ENCODE peak calls at places on chromosomes 2 and 18, in six cellular contexts. V is H9, A is mesenchymal stem cell, I is neuronal stem cell, L is H1, W is trophoblast cell. C is an unnamed sample.

GRCh38 chr2:38377501-38378258 is 607 bp upstream of the ATL2 start:
- DNase-seq in V (no peak), W (peak), I (no peak), A (peak), L (no peak), C (peak)

GRCh38 chr2:196234672-196235071 is 63.3 kb upstream of the STK17B start:
- DNase-seq in V (no peak), I (no peak), A (peak), L (no peak), W (peak), C (peak)

GRCh38 chr18:57859314-57859713 is 56.2 kb upstream of the ATP8B1 start:
- DNase-seq in W (no peak), A (peak), V (peak), L (no peak), I (no peak), C (no peak)

GRCh38 chr2:19158899-19159298 is 199.5 kb downstream of the OSR1 start:
- DNase-seq in V (no peak), I (no peak), L (no peak), A (no peak), W (no peak), C (peak)

GRCh38 chr18:50454379-50455005 is 79.6 kb downstream of the SKA1 start:
- DNase-seq in V (peak), W (no peak), A (no peak), L (peak), I (no peak), C (no peak)

GRCh38 chr2:73103018-73103542 is 9.7 kb downstream of the RAB11FIP5 start:
- DNase-seq in A (no peak), W (no peak), V (no peak), L (no peak), I (no peak), C (no peak)

GRCh38 chr2:217573565-217573964 is 429.2 kb downstream of the TNS1 start:
- DNase-seq in W (no peak), V (no peak), L (no peak), I (no peak), A (peak), C (peak)

GRCh38 chr2:86747708-86748627 is 27.9 kb downstream of the RMND5A start:
- DNase-seq in L (no peak), V (no peak), W (no peak), I (no peak), A (peak), C (peak)

GRCh38 chr2:143428700-143429099 is 299.5 kb downstream of the ARHGAP15 start:
- DNase-seq in I (no peak), A (no peak), W (no peak), L (no peak), V (no peak), C (no peak)

GRCh38 chr2:217695033-217695520 is 307.7 kb downstream of the TNS1 start:
- DNase-seq in L (no peak), W (peak), V (no peak), A (peak), I (no peak), C (peak)

GRCh38 chr18:32366586-32367538 is 103.8 kb downstream of the GAREM1 start:
- DNase-seq in I (no peak), A (no peak), W (peak), V (no peak), L (no peak), C (no peak)

GRCh38 chr2:216619411-216620393 is 13.5 kb upstream of the IGFBP2 start:
- DNase-seq in L (peak), V (peak), W (no peak), A (peak), I (no peak), C (peak)

GRCh38 chr2:38192976-38193375 is 117.0 kb upstream of the CYP1B1 start:
- DNase-seq in V (peak), L (no peak), W (no peak), A (no peak), I (no peak), C (no peak)

GRCh38 chr2:211900518-211900917 is 638.1 kb downstream of the ERBB4 start:
- DNase-seq in A (peak), W (no peak), V (no peak), I (no peak), L (no peak), C (no peak)

GRCh38 chr2:86079981-86080911 is 25.4 kb downstream of the POLR1A start:
- DNase-seq in I (peak), W (peak), A (peak), V (peak), L (peak), C (peak)

GRCh38 chr2:100178085-100178788 is 35.8 kb upstream of the AFF3 start:
- DNase-seq in A (peak), L (peak), W (peak), V (peak), I (peak), C (peak)

GRCh38 chr2:118539290-118539689 is 308.2 kb downstream of the EN1 start:
- DNase-seq in L (peak), W (no peak), V (peak), A (no peak), I (no peak), C (peak)
- H3K14ac ChIP-seq in L (no peak), W (no peak), V (no peak), A (no peak), I (no peak), C (no peak)

GRCh38 chr2:34112161-34112560 is 513.1 kb upstream of the FAM98A start:
- DNase-seq in A (no peak), W (no peak), L (no peak), I (no peak), V (no peak), C (no peak)

GRCh38 chr2:34104601-34105000 is 505.5 kb upstream of the FAM98A start:
- DNase-seq in I (no peak), V (no peak), L (no peak), A (peak), W (no peak), C (peak)

GRCh38 chr2:34110392-34110791 is 511.3 kb upstream of the FAM98A start:
- DNase-seq in L (no peak), V (no peak), A (no peak), W (no peak), I (no peak), C (no peak)

GRCh38 chr2:34105015-34105767 is 506.1 kb upstream of the FAM98A start:
- DNase-seq in A (peak), L (no peak), I (no peak), W (no peak), V (no peak), C (peak)

DNA sequence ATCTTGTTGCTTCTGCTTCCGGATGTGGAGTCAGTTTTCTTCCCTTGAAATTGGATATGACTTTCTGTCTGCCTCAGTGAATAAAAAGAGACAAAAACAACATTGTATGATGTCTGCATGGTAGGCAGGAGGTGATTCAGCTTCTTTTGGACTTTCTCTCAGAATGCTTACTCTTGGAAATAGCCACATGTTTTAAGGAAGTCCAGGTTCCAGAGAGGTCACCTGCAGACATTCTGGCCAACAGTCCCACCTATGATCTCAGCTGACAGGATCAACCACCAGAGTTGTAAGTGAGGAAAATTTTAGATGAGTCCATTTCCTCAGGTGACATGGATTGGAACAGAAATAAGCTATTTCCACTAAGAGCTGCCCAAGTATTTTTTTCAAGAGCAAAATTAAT is 508.7 kb upstream of the FAM98A start:
- DNase-seq in V (no peak), W (no peak), L (no peak), A (no peak), I (no peak), C (no peak)
- H3K14ac ChIP-seq in V (no peak), W (no peak), L (no peak), A (no peak), I (no peak), C (no peak)

GRCh38 chr2:150046211-150046610 is 441.3 kb downstream of the RND3 start:
- DNase-seq in V (no peak), W (no peak), I (no peak), L (no peak), A (peak), C (peak)
- H3K14ac ChIP-seq in V (no peak), W (no peak), I (no peak), L (no peak), A (no peak), C (peak)

GRCh38 chr2:134465228-134465627 is 211.4 kb downstream of the MGAT5 start:
- DNase-seq in V (no peak), W (no peak), A (no peak), L (peak), I (no peak), C (no peak)
- H3K14ac ChIP-seq in V (no peak), W (no peak), A (no peak), L (no peak), I (no peak), C (no peak)

GRCh38 chr2:74984017-74984416 is 25.6 kb downstream of the POLE4 start:
- DNase-seq in V (no peak), L (no peak), W (peak), A (no peak), I (no peak), C (no peak)

GRCh38 chr2:74984947-74985637 is 26.6 kb downstream of the POLE4 start:
- DNase-seq in A (no peak), W (peak), L (no peak), V (peak), I (no peak), C (no peak)

GRCh38 chr2:74982581-74982980 is 24.1 kb downstream of the POLE4 start:
- DNase-seq in W (no peak), L (no peak), V (no peak), A (no peak), I (no peak), C (no peak)

GRCh38 chr2:74983606-74984005 is 25.2 kb downstream of the POLE4 start:
- DNase-seq in W (peak), L (no peak), A (no peak), V (no peak), I (no peak), C (no peak)

DNA sequence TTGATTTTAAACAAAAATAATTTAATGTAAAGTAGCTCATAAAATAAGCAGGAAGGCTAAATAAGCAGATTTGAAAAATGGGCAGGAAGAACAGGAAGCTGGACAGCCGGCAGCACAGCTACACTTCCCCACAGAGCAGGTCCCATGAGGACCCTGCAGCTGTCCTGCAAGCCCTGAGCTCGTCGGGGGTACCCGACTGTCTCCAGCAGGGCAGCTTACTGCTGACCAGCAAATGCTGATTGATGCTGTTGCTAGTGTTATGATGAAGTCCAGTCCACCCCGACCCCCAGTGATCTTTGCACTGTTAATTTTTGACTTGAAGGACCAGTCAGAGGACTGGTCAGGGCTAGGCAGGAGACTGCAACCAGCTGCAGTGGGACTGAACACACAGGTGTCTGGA is 27.5 kb downstream of the POLE4 start:
- DNase-seq in L (no peak), W (no peak), A (no peak), V (no peak), I (no peak), C (no peak)
- H3K14ac ChIP-seq in L (no peak), W (no peak), A (no peak), V (peak), I (no peak), C (no peak)

DNA sequence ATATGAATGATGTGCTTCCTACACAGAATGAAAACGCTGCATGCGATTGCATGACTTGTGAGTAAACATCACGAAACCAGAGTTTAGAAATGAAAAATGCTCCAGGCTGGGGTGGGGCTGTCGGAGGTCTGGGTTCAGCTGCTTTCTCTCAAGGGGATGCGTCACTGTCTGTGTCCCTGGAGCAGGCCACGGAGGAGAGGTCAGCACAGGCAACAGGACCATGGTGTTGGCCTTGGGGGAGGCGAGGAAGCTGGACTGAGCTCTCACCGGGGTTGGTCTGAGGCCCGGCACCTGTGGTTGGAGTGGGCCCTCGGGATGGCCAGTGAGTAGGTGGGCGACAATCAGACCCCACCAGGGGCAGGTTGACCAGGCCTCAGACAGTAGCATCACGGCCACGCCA is 89.0 kb upstream of the TMEM18 start:
- DNase-seq in L (no peak), V (no peak), A (no peak), I (no peak), W (no peak), C (no peak)
- H3K14ac ChIP-seq in L (no peak), V (no peak), A (no peak), I (no peak), W (no peak), C (no peak)

GRCh38 chr2:222298311-222299150 is at the start of gene PAX3:
- DNase-seq in W (no peak), I (no peak), V (peak), A (no peak), L (peak), C (no peak)
- H3K14ac ChIP-seq in W (no peak), I (no peak), V (no peak), A (no peak), L (no peak), C (no peak)